ENCODE peak calls at places on chromosomes 1 and 21, in six cellular contexts. One of them, this sample, is unnamed. For H3K27me3 and H3K4me1, the result is how much of the 10 kb centered on the place peaks cover.

GRCh38 chr21:37166733-37167132 is 93.7 kb downstream of the TTC3 start:
- DNase-seq in endothelial cell of umbilical vein: peak
- DNase-seq in thoracic aorta: no peak
- DNase-seq in cardiac muscle cell: peak
- DNase-seq in CD8-positive, alpha-beta memory T cell: no peak
- DNase-seq in SK-N-SH: no peak
- DNase-seq in this sample: no peak

GRCh38 chr1:106678661-106679060 is 377.8 kb upstream of the PRMT6 start:
- DNase-seq in endothelial cell of umbilical vein: no peak
- DNase-seq in SK-N-SH: no peak
- DNase-seq in CD8-positive, alpha-beta memory T cell: no peak
- DNase-seq in cardiac muscle cell: no peak
- DNase-seq in thoracic aorta: no peak
- DNase-seq in this sample: no peak

GRCh38 chr21:39863111-39863510 is 4.1 kb upstream of the PCP4 start:
- DNase-seq in cardiac muscle cell: no peak
- DNase-seq in SK-N-SH: no peak
- DNase-seq in CD8-positive, alpha-beta memory T cell: no peak
- DNase-seq in thoracic aorta: no peak
- DNase-seq in endothelial cell of umbilical vein: no peak
- DNase-seq in this sample: no peak

GRCh38 chr21:42474043-42474831 is 21.8 kb downstream of the RSPH1 start:
- DNase-seq in CD8-positive, alpha-beta memory T cell: no peak
- DNase-seq in SK-N-SH: peak
- DNase-seq in cardiac muscle cell: no peak
- DNase-seq in thoracic aorta: no peak
- DNase-seq in endothelial cell of umbilical vein: peak
- DNase-seq in this sample: no peak

GRCh38 chr1:111275079-111275478 is 15.6 kb upstream of the CHIA start:
- DNase-seq in CD8-positive, alpha-beta memory T cell: no peak
- DNase-seq in endothelial cell of umbilical vein: no peak
- DNase-seq in cardiac muscle cell: no peak
- DNase-seq in thoracic aorta: no peak
- DNase-seq in SK-N-SH: peak
- DNase-seq in this sample: peak

GRCh38 chr1:239587066-239587465 is 200.7 kb downstream of the CHRM3 start:
- DNase-seq in CD8-positive, alpha-beta memory T cell: peak
- DNase-seq in SK-N-SH: no peak
- DNase-seq in thoracic aorta: no peak
- DNase-seq in cardiac muscle cell: no peak
- DNase-seq in endothelial cell of umbilical vein: no peak
- DNase-seq in this sample: no peak

GRCh38 chr1:201826830-201827229 is 2.1 kb upstream of the IPO9 start:
- DNase-seq in SK-N-SH: no peak
- DNase-seq in thoracic aorta: no peak
- DNase-seq in endothelial cell of umbilical vein: no peak
- DNase-seq in cardiac muscle cell: peak
- DNase-seq in CD8-positive, alpha-beta memory T cell: no peak
- DNase-seq in this sample: no peak

GRCh38 chr1:208047975-208048374 is 137.1 kb upstream of the CD34 start:
- DNase-seq in thoracic aorta: no peak
- DNase-seq in endothelial cell of umbilical vein: no peak
- DNase-seq in cardiac muscle cell: no peak
- DNase-seq in CD8-positive, alpha-beta memory T cell: no peak
- DNase-seq in SK-N-SH: no peak
- DNase-seq in this sample: peak

GRCh38 chr1:119713039-119713537 is 1.4 kb downstream of the PHGDH start:
- DNase-seq in CD8-positive, alpha-beta memory T cell: no peak
- DNase-seq in SK-N-SH: peak
- DNase-seq in thoracic aorta: no peak
- DNase-seq in endothelial cell of umbilical vein: no peak
- DNase-seq in cardiac muscle cell: peak
- DNase-seq in this sample: no peak

GRCh38 chr21:32525282-32525681 is 60.0 kb downstream of the TCP10L start:
- DNase-seq in thoracic aorta: no peak
- DNase-seq in endothelial cell of umbilical vein: no peak
- DNase-seq in SK-N-SH: no peak
- DNase-seq in cardiac muscle cell: no peak
- DNase-seq in CD8-positive, alpha-beta memory T cell: no peak
- DNase-seq in this sample: no peak

GRCh38 chr1:60989745-60990718 is 92.3 kb upstream of the NFIA start:
- DNase-seq in endothelial cell of umbilical vein: peak
- DNase-seq in thoracic aorta: peak
- DNase-seq in CD8-positive, alpha-beta memory T cell: no peak
- DNase-seq in SK-N-SH: peak
- DNase-seq in cardiac muscle cell: no peak
- DNase-seq in this sample: peak

GRCh38 chr1:223273511-223273910 is 90.5 kb downstream of the SUSD4 start:
- DNase-seq in thoracic aorta: no peak
- DNase-seq in endothelial cell of umbilical vein: no peak
- DNase-seq in SK-N-SH: no peak
- DNase-seq in CD8-positive, alpha-beta memory T cell: no peak
- DNase-seq in cardiac muscle cell: no peak
- DNase-seq in this sample: no peak

GRCh38 chr1:197519741-197520334 is 251.8 kb downstream of the CRB1 start:
- DNase-seq in cardiac muscle cell: no peak
- DNase-seq in endothelial cell of umbilical vein: peak
- DNase-seq in CD8-positive, alpha-beta memory T cell: no peak
- DNase-seq in SK-N-SH: no peak
- DNase-seq in thoracic aorta: no peak
- DNase-seq in this sample: no peak

GRCh38 chr21:44783023-44783696 is 18.5 kb downstream of the UBE2G2 start:
- DNase-seq in endothelial cell of umbilical vein: no peak
- DNase-seq in CD8-positive, alpha-beta memory T cell: no peak
- DNase-seq in cardiac muscle cell: no peak
- DNase-seq in SK-N-SH: no peak
- DNase-seq in thoracic aorta: no peak
- DNase-seq in this sample: no peak

GRCh38 chr1:60870269-60870668 is 212.1 kb upstream of the NFIA start:
- DNase-seq in thoracic aorta: no peak
- DNase-seq in cardiac muscle cell: no peak
- DNase-seq in endothelial cell of umbilical vein: peak
- DNase-seq in SK-N-SH: no peak
- DNase-seq in CD8-positive, alpha-beta memory T cell: no peak
- DNase-seq in this sample: no peak

GRCh38 chr1:214566158-214567104 is 15.0 kb upstream of the PTPN14 start:
- DNase-seq in CD8-positive, alpha-beta memory T cell: no peak
- DNase-seq in endothelial cell of umbilical vein: peak
- DNase-seq in SK-N-SH: no peak
- DNase-seq in cardiac muscle cell: no peak
- DNase-seq in thoracic aorta: no peak
- DNase-seq in this sample: no peak

GRCh38 chr1:192980856-192981255 is 78.3 kb downstream of the UCHL5 start:
- DNase-seq in CD8-positive, alpha-beta memory T cell: no peak
- DNase-seq in cardiac muscle cell: no peak
- DNase-seq in endothelial cell of umbilical vein: no peak
- DNase-seq in SK-N-SH: no peak
- DNase-seq in thoracic aorta: no peak
- DNase-seq in this sample: no peak

GRCh38 chr1:76141898-76142297 is 67.4 kb downstream of the ST6GALNAC3 start:
- DNase-seq in cardiac muscle cell: no peak
- DNase-seq in endothelial cell of umbilical vein: no peak
- DNase-seq in CD8-positive, alpha-beta memory T cell: no peak
- DNase-seq in SK-N-SH: no peak
- DNase-seq in thoracic aorta: no peak
- DNase-seq in this sample: no peak

GRCh38 chr1:232209357-232209756 is 420.6 kb downstream of the SIPA1L2 start:
- DNase-seq in CD8-positive, alpha-beta memory T cell: no peak
- DNase-seq in SK-N-SH: no peak
- DNase-seq in endothelial cell of umbilical vein: no peak
- DNase-seq in cardiac muscle cell: no peak
- DNase-seq in thoracic aorta: no peak
- DNase-seq in this sample: no peak

GRCh38 chr1:153519242-153519641 is 16.5 kb downstream of the S100A6 start:
- DNase-seq in thoracic aorta: no peak
- DNase-seq in CD8-positive, alpha-beta memory T cell: no peak
- DNase-seq in SK-N-SH: no peak
- DNase-seq in endothelial cell of umbilical vein: no peak
- DNase-seq in cardiac muscle cell: no peak
- DNase-seq in this sample: no peak

GRCh38 chr1:21939650-21940374 is 2.7 kb upstream of the HSPG2 start:
- DNase-seq in endothelial cell of umbilical vein: peak
- DNase-seq in CD8-positive, alpha-beta memory T cell: no peak
- DNase-seq in SK-N-SH: peak
- DNase-seq in cardiac muscle cell: peak
- DNase-seq in thoracic aorta: peak
- DNase-seq in this sample: peak

DNA sequence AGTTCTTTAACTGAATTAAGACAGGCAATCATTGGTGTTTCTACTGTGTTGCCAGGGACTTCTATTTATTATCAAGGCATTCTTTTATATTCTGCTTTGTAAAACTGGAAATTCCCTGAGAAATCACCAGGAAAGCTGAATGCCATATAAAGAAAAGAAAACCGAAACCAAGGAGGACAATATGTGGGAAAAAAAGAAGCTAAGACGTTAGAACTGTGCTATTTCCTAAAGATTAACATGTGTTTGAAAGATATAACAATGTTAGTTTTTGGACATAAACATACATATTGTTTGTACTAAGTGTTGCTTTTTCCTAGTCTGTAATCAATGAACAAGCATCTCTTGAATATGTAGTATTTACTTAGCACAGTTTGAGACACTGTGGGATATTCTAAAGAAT is 47.2 kb downstream of the EXTL2 start:
- DNase-seq in thoracic aorta: no peak
- DNase-seq in SK-N-SH: no peak
- DNase-seq in cardiac muscle cell: no peak
- DNase-seq in CD8-positive, alpha-beta memory T cell: no peak
- DNase-seq in endothelial cell of umbilical vein: peak
- DNase-seq in this sample: no peak
- H3K4me3 ChIP-seq in thoracic aorta: peak
- H3K4me3 ChIP-seq in SK-N-SH: no peak
- H3K4me3 ChIP-seq in cardiac muscle cell: no peak
- H3K4me3 ChIP-seq in CD8-positive, alpha-beta memory T cell: no peak
- H3K4me3 ChIP-seq in endothelial cell of umbilical vein: peak
- H3K4me3 ChIP-seq in this sample: no peak

GRCh38 chr1:39717809-39718208 is 20.9 kb upstream of the PPIE start:
- DNase-seq in SK-N-SH: no peak
- DNase-seq in cardiac muscle cell: no peak
- DNase-seq in endothelial cell of umbilical vein: no peak
- DNase-seq in thoracic aorta: no peak
- DNase-seq in CD8-positive, alpha-beta memory T cell: no peak
- DNase-seq in this sample: no peak

GRCh38 chr1:39711359-39712340 is 20.4 kb upstream of the HPCAL4 start:
- DNase-seq in cardiac muscle cell: no peak
- DNase-seq in SK-N-SH: no peak
- DNase-seq in thoracic aorta: no peak
- DNase-seq in endothelial cell of umbilical vein: no peak
- DNase-seq in CD8-positive, alpha-beta memory T cell: no peak
- DNase-seq in this sample: no peak

DNA sequence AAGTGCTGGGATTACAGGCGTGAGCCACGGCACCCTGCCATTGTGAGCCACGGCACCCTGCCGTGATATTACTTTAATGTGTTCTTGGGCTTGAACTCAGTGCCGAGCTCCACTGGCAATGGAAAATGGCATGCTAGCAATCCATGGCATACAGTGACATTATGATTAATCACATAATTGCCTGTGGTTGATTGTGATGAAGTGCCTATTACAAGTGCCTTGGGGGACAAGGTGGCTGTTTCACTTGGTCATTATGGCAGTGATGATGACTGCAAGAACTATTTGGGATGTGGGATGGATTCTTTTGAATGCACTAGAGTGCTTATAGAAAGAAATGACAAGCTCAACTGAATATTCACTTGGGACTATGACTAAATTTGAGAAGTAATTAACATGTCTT is 22.3 kb upstream of the HPCAL4 start:
- DNase-seq in CD8-positive, alpha-beta memory T cell: no peak
- DNase-seq in thoracic aorta: no peak
- DNase-seq in SK-N-SH: no peak
- DNase-seq in cardiac muscle cell: no peak
- DNase-seq in endothelial cell of umbilical vein: no peak
- DNase-seq in this sample: no peak
- H3K27me3 ChIP-seq in CD8-positive, alpha-beta memory T cell: under half
- H3K27me3 ChIP-seq in thoracic aorta: under half
- H3K27me3 ChIP-seq in SK-N-SH: under half
- H3K27me3 ChIP-seq in cardiac muscle cell: half or more
- H3K27me3 ChIP-seq in endothelial cell of umbilical vein: under half
- H3K27me3 ChIP-seq in this sample: under half

GRCh38 chr1:155049651-155050559 is 1.2 kb upstream of the ADAM15 start:
- DNase-seq in SK-N-SH: no peak
- DNase-seq in endothelial cell of umbilical vein: no peak
- DNase-seq in CD8-positive, alpha-beta memory T cell: no peak
- DNase-seq in thoracic aorta: no peak
- DNase-seq in cardiac muscle cell: no peak
- DNase-seq in this sample: no peak
- H3K4me1 ChIP-seq in SK-N-SH: under half
- H3K4me1 ChIP-seq in endothelial cell of umbilical vein: under half
- H3K4me1 ChIP-seq in CD8-positive, alpha-beta memory T cell: under half
- H3K4me1 ChIP-seq in thoracic aorta: under half
- H3K4me1 ChIP-seq in cardiac muscle cell: under half
- H3K4me1 ChIP-seq in this sample: under half

GRCh38 chr1:9250336-9250585 is 15.7 kb downstream of the H6PD start:
- DNase-seq in cardiac muscle cell: no peak
- DNase-seq in CD8-positive, alpha-beta memory T cell: no peak
- DNase-seq in SK-N-SH: no peak
- DNase-seq in thoracic aorta: no peak
- DNase-seq in endothelial cell of umbilical vein: no peak
- DNase-seq in this sample: no peak

GRCh38 chr1:9251501-9251900 is 16.9 kb downstream of the H6PD start:
- DNase-seq in cardiac muscle cell: no peak
- DNase-seq in CD8-positive, alpha-beta memory T cell: no peak
- DNase-seq in SK-N-SH: peak
- DNase-seq in thoracic aorta: no peak
- DNase-seq in endothelial cell of umbilical vein: no peak
- DNase-seq in this sample: peak

GRCh38 chr1:9249534-9250335 is 15.2 kb downstream of the H6PD start:
- DNase-seq in thoracic aorta: no peak
- DNase-seq in cardiac muscle cell: no peak
- DNase-seq in SK-N-SH: peak
- DNase-seq in CD8-positive, alpha-beta memory T cell: no peak
- DNase-seq in endothelial cell of umbilical vein: peak
- DNase-seq in this sample: peak

GRCh38 chr1:9249263-9249533 is 14.6 kb downstream of the H6PD start:
- DNase-seq in endothelial cell of umbilical vein: no peak
- DNase-seq in SK-N-SH: no peak
- DNase-seq in thoracic aorta: no peak
- DNase-seq in cardiac muscle cell: no peak
- DNase-seq in CD8-positive, alpha-beta memory T cell: no peak
- DNase-seq in this sample: no peak

DNA sequence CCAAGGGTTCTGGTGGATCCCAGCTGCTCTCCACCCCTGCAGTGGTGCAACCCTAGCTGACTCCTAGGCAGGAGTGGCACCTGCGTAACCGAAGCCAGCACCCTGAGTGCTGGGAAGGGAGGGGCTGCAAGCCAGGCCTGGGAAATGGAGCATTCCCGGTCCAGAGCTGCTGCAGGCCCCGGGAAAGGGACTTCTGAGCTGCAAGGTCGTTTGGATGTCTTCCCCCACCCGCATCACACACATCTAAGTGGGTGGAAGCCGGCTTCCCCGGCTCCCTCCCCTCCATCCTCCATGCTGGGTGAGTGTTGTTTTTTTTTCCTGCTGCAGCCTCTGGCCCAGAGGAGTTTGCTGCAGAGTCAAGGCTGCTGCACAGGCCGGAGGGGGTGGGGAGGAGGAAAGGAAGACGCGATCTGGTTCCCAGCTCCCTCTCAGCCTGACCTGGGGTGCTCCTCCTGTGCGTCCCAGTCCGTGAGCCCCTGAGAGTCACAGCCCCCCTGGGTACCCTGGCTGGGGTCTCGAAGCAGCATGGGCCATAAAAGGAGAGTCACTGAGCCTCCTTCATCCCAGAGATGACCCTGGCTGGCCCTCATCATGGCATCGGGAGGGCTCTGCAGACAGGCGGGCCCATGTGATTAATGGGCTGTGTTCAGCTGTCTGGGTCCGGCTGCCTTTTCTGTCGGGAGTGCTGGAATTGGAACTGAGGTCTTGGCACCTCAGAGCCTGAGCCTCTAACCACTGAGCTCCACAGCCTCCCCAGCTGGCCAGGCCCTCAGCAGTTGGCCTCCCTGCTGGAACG is 16.2 kb downstream of the H6PD start:
- DNase-seq in endothelial cell of umbilical vein: no peak
- DNase-seq in cardiac muscle cell: no peak
- DNase-seq in SK-N-SH: no peak
- DNase-seq in thoracic aorta: no peak
- DNase-seq in CD8-positive, alpha-beta memory T cell: no peak
- DNase-seq in this sample: no peak
- H3K4me3 ChIP-seq in endothelial cell of umbilical vein: no peak
- H3K4me3 ChIP-seq in cardiac muscle cell: no peak
- H3K4me3 ChIP-seq in SK-N-SH: no peak
- H3K4me3 ChIP-seq in thoracic aorta: no peak
- H3K4me3 ChIP-seq in CD8-positive, alpha-beta memory T cell: no peak
- H3K4me3 ChIP-seq in this sample: no peak

This sample was measured in heart right ventricle.